ENCODE peak calls at places on chromosomes 4 and X, in four cellular contexts. I is AG10803, T is AG09309, Z is mammary epithelial cell. L is an unnamed sample.

GRCh38 chr4:118765399-118765798 is 70.5 kb downstream of the SEC24D start:
- DNase-seq in I (peak; percentile 99), Z (peak; percentile 84), T (peak; percentile 99), L (peak; percentile 97)

GRCh38 chrX:133569217-133569616 is 153.9 kb upstream of the GPC4 start:
- DNase-seq in Z (no peak), T (no peak), I (no peak), L (no peak)

GRCh38 chrX:131331152-131331551 is 42.0 kb upstream of the IGSF1 start:
- DNase-seq in I (no peak), T (no peak), Z (no peak), L (no peak)

GRCh38 chr4:147247577-147247976 is 233.3 kb upstream of the EDNRA start:
- DNase-seq in I (peak; percentile 11), Z (no peak), T (no peak), L (no peak)

GRCh38 chr4:2047031-2047660 is 12.0 kb upstream of the NAT8L start:
- DNase-seq in Z (no peak), T (no peak), I (no peak), L (no peak)

GRCh38 chr4:80180743-80181142 is 16.6 kb upstream of the PRDM8 start:
- DNase-seq in Z (no peak), I (no peak), T (no peak), L (no peak)

GRCh38 chrX:33178218-33178617 is 33.1 kb downstream of the DMD start:
- DNase-seq in Z (no peak), T (no peak), I (no peak), L (no peak)

GRCh38 chr4:151324449-151325319 is 721 bp downstream of the SH3D19 start:
- DNase-seq in I (peak; percentile 26), Z (peak; percentile 60), T (no peak), L (peak; percentile 30)

GRCh38 chr4:8240211-8241041 is 29.1 kb upstream of the HTRA3 start:
- DNase-seq in Z (no peak), I (no peak), T (no peak), L (no peak)

GRCh38 chr4:178481564-178481963 is 1039.3 kb upstream of the AGA start:
- DNase-seq in Z (no peak), I (no peak), T (no peak), L (no peak)

GRCh38 chrX:57481514-57481913 is 110.3 kb upstream of the ZXDB start:
- DNase-seq in Z (no peak), I (no peak), T (no peak), L (no peak)

GRCh38 chr4:87260477-87260876 is 40.1 kb upstream of the KLHL8 start:
- DNase-seq in Z (no peak), I (no peak), T (no peak), L (no peak)

GRCh38 chr4:166435449-166435848 is 562.4 kb downstream of the TLL1 start:
- DNase-seq in I (peak; percentile 53), T (peak; percentile 48), Z (peak; percentile 89), L (peak; percentile 90)

GRCh38 chrX:131316260-131316659 is 27.2 kb upstream of the IGSF1 start:
- DNase-seq in I (no peak), Z (no peak), T (no peak), L (no peak)

GRCh38 chrX:138858946-138859345 is 147.4 kb upstream of the FGF13 start:
- DNase-seq in I (peak; percentile 79), Z (no peak), T (no peak), L (no peak)

GRCh38 chrX:49850028-49850427 is 20.9 kb downstream of the PAGE4 start:
- DNase-seq in I (no peak), Z (no peak), T (no peak), L (no peak)

GRCh38 chr4:147076179-147076578 is 130.5 kb upstream of the TTC29 start:
- DNase-seq in T (no peak), I (no peak), Z (no peak), L (peak; percentile 11)

GRCh38 chr4:113882668-113883067 is 96.8 kb downstream of the ARSJ start:
- DNase-seq in T (no peak), Z (no peak), I (no peak), L (peak; percentile 48)

GRCh38 chr4:107630185-107630705 is 89.8 kb downstream of the PAPSS1 start:
- DNase-seq in Z (no peak), T (no peak), I (no peak), L (no peak)

GRCh38 chr4:72896515-72896914 is 173.0 kb downstream of the COX18 start:
- DNase-seq in T (peak; percentile 85), Z (peak; percentile 12), I (peak; percentile 91), L (peak; percentile 93)

GRCh38 chr4:25155957-25156356 is 4.3 kb downstream of the SEPSECS start:
- DNase-seq in I (no peak), T (no peak), Z (no peak), L (no peak)

GRCh38 chr4:78058591-78059523 is 1.7 kb downstream of the FRAS1 start:
- DNase-seq in T (no peak), I (peak; percentile 27), Z (peak; percentile 50), L (peak; percentile 23)

GRCh38 chrX:147533426-147533825 is 378.3 kb upstream of the FMR1 start:
- DNase-seq in Z (no peak), T (no peak), I (no peak), L (no peak)

GRCh38 chr4:48603366-48604003 is 113.4 kb downstream of the ZAR1 start:
- DNase-seq in Z (no peak), T (no peak), I (no peak), L (no peak)

GRCh38 chr4:53654300-53654758 is 63.0 kb upstream of the LNX1 start:
- DNase-seq in I (peak; percentile 85), T (peak; percentile 46), Z (peak; percentile 44), L (peak; percentile 40)

GRCh38 chr4:64341711-64342110 is 67.5 kb downstream of the TECRL start:
- DNase-seq in Z (no peak), T (no peak), I (no peak), L (no peak)

GRCh38 chr4:2244947-2245786 is 3.2 kb upstream of the HAUS3 start:
- DNase-seq in Z (no peak), I (no peak), T (no peak), L (no peak)

GRCh38 chr4:135834471-135834870 is 1632.9 kb upstream of the PABPC4L start:
- DNase-seq in I (no peak), Z (no peak), T (no peak), L (no peak)

GRCh38 chrX:115038406-115038805 is 21.0 kb upstream of the IL13RA2 start:
- DNase-seq in T (no peak), Z (no peak), I (peak; percentile 39), L (no peak)

GRCh38 chr4:177047070-177047850 is 254.5 kb upstream of the VEGFC start:
- DNase-seq in I (peak; percentile 78), Z (peak; percentile 49), T (peak; percentile 37), L (peak; percentile 88)

GRCh38 chrX:41110801-41111625 is 25.8 kb downstream of the USP9X start:
- DNase-seq in I (no peak), Z (no peak), T (no peak), L (peak; percentile 47)

GRCh38 chr4:105979506-105979905 is 84.2 kb downstream of the NPNT start:
- DNase-seq in T (no peak), Z (no peak), I (peak; percentile 29), L (no peak)

GRCh38 chrX:13248867-13249521 is 70.9 kb downstream of the ATXN3L start:
- DNase-seq in T (no peak), I (peak; percentile 64), Z (no peak), L (no peak)

GRCh38 chrX:43971966-43972961 is 926 bp downstream of the NDP start:
- DNase-seq in Z (no peak), I (no peak), T (no peak), L (no peak)

DNA sequence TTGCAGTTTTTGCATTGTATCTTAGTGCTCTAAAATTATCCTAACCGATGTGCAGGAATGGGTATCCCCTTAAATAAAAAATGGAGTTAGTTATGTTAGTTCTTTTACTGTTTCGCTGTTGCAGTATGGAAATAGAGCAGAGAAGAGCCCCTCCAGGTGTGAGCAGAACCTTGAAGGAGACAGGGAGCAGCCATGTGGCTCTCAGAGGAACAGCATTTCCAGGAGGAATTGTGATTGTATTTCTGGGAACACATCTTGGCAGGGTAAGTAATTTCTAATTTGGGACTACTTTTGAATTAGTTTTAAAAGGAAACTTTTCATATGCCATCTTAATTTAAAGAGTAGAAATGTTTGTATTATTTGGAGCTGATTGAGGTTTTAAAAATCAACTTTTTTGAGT is 5.3 kb upstream of the CCDC158 start:
- DNase-seq in T (no peak), I (no peak), Z (peak; percentile 20), L (no peak)
- TF ChIP-seq CTCF in T (peak; percentile 33), I (no peak), Z (peak; percentile 26), L (peak; percentile 28)

GRCh38 chr4:108703370-108703769 is 53.0 kb downstream of the OSTC start:
- DNase-seq in I (no peak), Z (no peak), T (no peak), L (no peak)

GRCh38 chr4:108703966-108704365 is 53.6 kb downstream of the OSTC start:
- DNase-seq in Z (no peak), I (no peak), T (no peak), L (no peak)

GRCh38 chr4:108696160-108696559 is 45.8 kb downstream of the OSTC start:
- DNase-seq in T (no peak), I (no peak), Z (no peak), L (no peak)

GRCh38 chr4:108702960-108703359 is 52.6 kb downstream of the OSTC start:
- DNase-seq in I (peak; percentile 32), Z (no peak), T (no peak), L (peak; percentile 32)

GRCh38 chr4:108700358-108700757 is 50.0 kb downstream of the OSTC start:
- DNase-seq in I (peak; percentile 86), Z (peak; percentile 26), T (peak; percentile 38), L (peak; percentile 75)
- H3K4me3 ChIP-seq in I (no peak overlapping the region), Z (no peak overlapping the region), T (no peak overlapping the region), L (no peak overlapping the region)

GRCh38 chr4:181896609-181897008 is 346.6 kb upstream of the TENM3 start:
- DNase-seq in T (no peak), Z (no peak), I (peak; percentile 72), L (peak; percentile 4)
- TF ChIP-seq CTCF in T (no peak), Z (no peak), I (no peak), L (no peak)

GRCh38 chrX:856901-857300 is 226.3 kb downstream of the SHOX start:
- DNase-seq in T (no peak), I (peak; percentile 16), Z (no peak), L (no peak)
- H3K4me3 ChIP-seq in T (no peak overlapping the region), I (no peak overlapping the region), Z (no peak overlapping the region), L (no peak overlapping the region)

GRCh38 chrX:68807818-68808217 is 21.0 kb upstream of the EFNB1 start:
- DNase-seq in Z (no peak), I (peak; percentile 12), T (no peak), L (no peak)
- TF ChIP-seq CTCF in Z (peak; percentile 22), I (peak; percentile 45), T (peak; percentile 43), L (peak; percentile 36)

GRCh38 chrX:112840382-112841113 is at the start of gene AMOT:
- DNase-seq in Z (peak; percentile 26), T (no peak), I (peak; percentile 50), L (peak; percentile 66)
- H3K4me3 ChIP-seq in Z (peak within 1 kb of the TSS; percentile 46), T (peak within 1 kb of the TSS; percentile 47), I (peak within 1 kb of the TSS; percentile 79), L (peak within 1 kb of the TSS; percentile 68)

L was measured in fibroblast of pulmonary artery.